ENCODE peak calls at places on chromosomes 1 and 21, in nine cellular contexts. K is progenitor cell of endocrine pancreas, Y is cardiac muscle cell, T is GM06990, B is uterus, E is body of pancreas, P is heart left ventricle, O is K562, H is Calu3. W is an unnamed sample.

GRCh38 chr1:157691285-157691920 is 9.2 kb downstream of the FCRL3 start:
- DNase-seq in T (no peak), K (no peak), B (no peak), Y (peak), O (peak), P (no peak), E (no peak), H (peak), W (no peak)

GRCh38 chr1:232226197-232226681 is 403.7 kb downstream of the SIPA1L2 start:
- DNase-seq in O (no peak), P (no peak), K (no peak), T (no peak), H (no peak), B (no peak), E (no peak), Y (peak), W (no peak)

GRCh38 chr1:50268049-50268448 is 155.2 kb downstream of the DMRTA2 start:
- DNase-seq in P (no peak), T (no peak), E (no peak), B (no peak), K (peak), Y (no peak), H (peak), O (no peak), W (no peak)

GRCh38 chr1:109499661-109500536 is 6.0 kb downstream of the CYB561D1 start:
- DNase-seq in P (no peak), E (peak), O (peak), K (no peak), Y (peak), B (no peak), T (no peak), H (peak), W (no peak)

GRCh38 chr1:12482999-12483398 is 135.0 kb downstream of the DHRS3 start:
- DNase-seq in T (no peak), H (no peak), P (no peak), B (no peak), K (no peak), O (no peak), Y (peak), E (no peak), W (no peak)

GRCh38 chr1:167678838-167679237 is 42.9 kb upstream of the MPZL1 start:
- DNase-seq in H (no peak), P (no peak), Y (no peak), K (no peak), E (no peak), B (no peak), T (no peak), O (no peak), W (no peak)

GRCh38 chr1:195294911-195295310 is 1313.3 kb downstream of the KCNT2 start:
- DNase-seq in K (no peak), P (no peak), T (no peak), Y (no peak), E (no peak), B (no peak), H (no peak), O (no peak), W (no peak)

GRCh38 chr1:160608514-160608913 is 29.2 kb upstream of the CD84 start:
- DNase-seq in Y (no peak), B (no peak), E (no peak), T (no peak), K (no peak), H (no peak), O (no peak), P (no peak), W (no peak)

GRCh38 chr1:94418664-94419655 is 771 bp downstream of the ABCD3 start:
- DNase-seq in Y (peak), P (peak), B (peak), T (no peak), E (peak), H (peak), K (no peak), O (peak), W (peak)

GRCh38 chr21:38858429-38859205 is 52.9 kb downstream of the ETS2 start:
- DNase-seq in B (no peak), T (no peak), H (no peak), P (no peak), Y (no peak), K (no peak), E (no peak), O (no peak), W (no peak)

GRCh38 chr1:248703674-248704073 is 1.1 kb upstream of the OR14I1 start:
- DNase-seq in P (no peak), Y (no peak), E (no peak), B (no peak), T (no peak), H (no peak), O (no peak), K (no peak), W (no peak)

GRCh38 chr1:15758953-15759661 is 512 bp downstream of the FBLIM1 start:
- DNase-seq in T (no peak), K (no peak), E (no peak), H (no peak), O (no peak), B (no peak), P (no peak), Y (peak), W (no peak)

GRCh38 chr21:44390886-44391285 is 37.5 kb downstream of the TRPM2 start:
- DNase-seq in H (no peak), E (no peak), P (no peak), O (no peak), K (no peak), Y (no peak), B (no peak), T (no peak), W (no peak)

GRCh38 chr1:50251592-50252165 is 143.0 kb downstream of the ELAVL4 start:
- DNase-seq in Y (no peak), E (no peak), H (no peak), T (peak), P (no peak), K (no peak), B (no peak), O (no peak), W (no peak)

GRCh38 chr1:161792740-161793139 is 26.6 kb downstream of the ATF6 start:
- DNase-seq in H (peak), T (peak), P (no peak), Y (peak), K (no peak), E (no peak), O (peak), B (no peak), W (no peak)

GRCh38 chr1:231695439-231696255 is 69.1 kb downstream of the DISC1 start:
- DNase-seq in K (no peak), T (no peak), H (no peak), P (no peak), B (no peak), O (no peak), E (no peak), Y (peak), W (no peak)

GRCh38 chr1:64196074-64196869 is 7.2 kb upstream of the UBE2U start:
- DNase-seq in K (no peak), P (peak), E (no peak), B (no peak), Y (no peak), O (no peak), T (no peak), H (no peak), W (no peak)

GRCh38 chr1:228157381-228158126 is 7.8 kb downstream of the GJC2 start:
- DNase-seq in H (no peak), O (no peak), B (no peak), Y (no peak), K (no peak), T (no peak), P (no peak), E (no peak), W (no peak)

GRCh38 chr1:167631987-167632680 is 2.1 kb downstream of the RCSD1 start:
- DNase-seq in E (no peak), Y (peak), P (peak), H (no peak), O (peak), T (no peak), B (no peak), K (no peak), W (no peak)

GRCh38 chr1:17973694-17974093 is 133.9 kb upstream of the IGSF21 start:
- DNase-seq in P (no peak), Y (no peak), O (no peak), B (no peak), T (no peak), H (no peak), K (no peak), E (no peak), W (no peak)

GRCh38 chr21:45146301-45146700 is 71.9 kb downstream of the ADARB1 start:
- DNase-seq in Y (peak), T (no peak), E (no peak), B (no peak), P (no peak), K (no peak), O (no peak), H (no peak), W (no peak)

GRCh38 chr1:234721476-234722266 is 111.7 kb upstream of the IRF2BP2 start:
- DNase-seq in H (no peak), T (no peak), Y (peak), E (peak), B (peak), K (no peak), O (no peak), P (peak), W (no peak)

GRCh38 chr1:193348126-193349045 is 162.0 kb upstream of the B3GALT2 start:
- DNase-seq in O (no peak), E (no peak), B (no peak), Y (peak), T (no peak), H (no peak), P (no peak), K (no peak), W (no peak)

GRCh38 chr1:88333301-88333700 is 350.8 kb upstream of the PKN2 start:
- DNase-seq in Y (no peak), P (no peak), H (no peak), E (no peak), O (no peak), K (no peak), T (no peak), B (no peak), W (no peak)

GRCh38 chr1:200646515-200646914 is 23.2 kb downstream of the DDX59 start:
- DNase-seq in T (no peak), Y (no peak), B (no peak), E (no peak), K (no peak), O (no peak), P (no peak), H (no peak), W (no peak)

GRCh38 chr1:184988506-184988905 is 14.2 kb upstream of the NIBAN1 start:
- DNase-seq in Y (no peak), H (no peak), K (no peak), O (no peak), P (no peak), B (no peak), E (no peak), T (no peak), W (no peak)

GRCh38 chr1:184982002-184982954 is 8.0 kb upstream of the NIBAN1 start:
- DNase-seq in B (peak), K (peak), Y (peak), P (peak), H (peak), T (peak), E (peak), O (peak), W (peak)

DNA sequence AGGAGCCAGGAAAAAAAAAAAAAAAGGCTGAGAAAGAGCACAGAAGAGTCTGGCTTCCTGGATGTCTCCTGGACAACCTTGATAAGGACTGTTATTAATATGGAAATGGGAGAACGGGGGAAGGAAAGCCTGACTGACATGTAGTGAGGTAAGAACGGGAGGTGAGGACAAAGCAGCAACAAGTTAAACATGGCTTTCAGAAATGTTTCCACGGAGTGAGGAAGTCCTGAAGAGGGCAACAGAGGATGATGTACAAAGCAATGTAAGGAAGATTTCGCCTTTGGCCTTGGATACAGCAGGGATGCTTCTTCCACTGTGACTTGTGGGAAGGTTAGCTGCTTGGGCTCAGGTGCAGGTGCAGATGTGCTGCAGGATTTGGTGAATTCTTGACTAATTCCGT is 11.9 kb upstream of the NIBAN1 start:
- DNase-seq in O (no peak), H (no peak), Y (peak), P (no peak), B (no peak), T (no peak), K (no peak), E (no peak), W (no peak)
- TF ChIP-seq CTCF in O (peak), H (no peak), Y (peak), P (peak), B (no peak), T (no peak), K (no peak), E (no peak), W (no peak)

DNA sequence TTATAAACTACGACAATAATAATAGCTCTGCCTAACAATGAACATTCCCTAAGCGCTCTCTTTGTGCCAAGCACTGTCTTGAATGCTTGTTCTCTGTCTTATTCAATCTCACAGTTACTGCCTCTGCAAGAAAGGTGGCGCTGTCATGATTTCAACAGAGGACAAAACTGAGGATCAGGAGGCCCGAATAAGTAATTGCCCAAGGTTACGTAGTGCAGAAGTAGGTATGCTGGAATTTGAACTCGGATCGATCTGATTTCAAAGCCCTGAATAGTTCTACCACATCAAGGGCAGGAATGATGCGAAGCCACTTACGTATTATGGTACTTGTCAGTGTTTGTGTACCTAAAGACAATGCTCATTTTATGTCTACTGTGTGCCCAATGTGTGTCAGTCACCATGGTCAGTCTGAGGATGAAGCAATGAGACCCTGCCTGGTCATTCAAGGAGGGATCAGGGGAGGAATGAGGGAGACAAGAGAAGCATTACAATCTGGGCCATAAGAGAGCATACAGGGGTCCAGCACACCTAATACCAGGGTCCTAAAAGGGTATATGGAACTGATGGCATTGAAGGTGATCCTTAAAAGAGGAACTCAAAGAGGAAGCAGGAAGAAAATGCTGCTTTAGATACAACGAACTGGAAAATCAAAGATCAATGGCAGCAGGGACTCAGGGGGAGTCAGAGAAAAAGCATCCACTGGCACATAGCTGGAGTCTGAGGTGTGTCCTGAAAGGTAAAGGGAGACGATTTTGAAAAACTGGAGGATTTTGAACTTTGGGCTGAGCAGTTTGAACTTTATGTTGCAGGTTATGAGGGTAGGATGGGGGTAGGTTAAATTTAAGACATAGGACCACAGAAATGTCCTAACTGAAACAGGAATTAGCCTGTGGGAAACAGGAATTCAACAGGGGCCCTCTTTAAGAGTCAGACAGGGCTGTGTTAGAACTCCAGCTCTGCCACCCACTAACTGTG is 389.1 kb downstream of the PLPP3 start:
- DNase-seq in B (no peak), P (no peak), E (no peak), H (peak), T (no peak), O (no peak), K (no peak), Y (no peak), W (no peak)
- TF ChIP-seq CTCF in B (peak), P (peak), E (peak), H (no peak), T (peak), O (no peak), K (peak), Y (peak), W (no peak)

GRCh38 chr1:203463469-203464062 is 12.0 kb upstream of the PRELP start:
- DNase-seq in H (no peak), Y (peak), O (no peak), K (no peak), B (no peak), E (no peak), P (no peak), T (no peak), W (no peak)
- TF ChIP-seq CTCF in H (no peak), Y (no peak), O (no peak), K (no peak), B (no peak), E (no peak), P (no peak), T (peak), W (no peak)

GRCh38 chr1:29415156-29415830 is 179.0 kb downstream of the PTPRU start:
- DNase-seq in B (no peak), O (peak), T (no peak), H (peak), P (no peak), Y (peak), K (no peak), E (peak), W (no peak)
- TF ChIP-seq CTCF in B (no peak), O (peak), T (no peak), H (peak), P (no peak), Y (no peak), K (peak), E (peak), W (no peak)

GRCh38 chr1:150696995-150697927 is at the start of gene GOLPH3L:
- DNase-seq in B (peak), K (peak), P (peak), O (peak), H (peak), Y (peak), E (peak), T (peak), W (peak)
- TF ChIP-seq CTCF in B (no peak), K (no peak), P (peak), O (no peak), H (no peak), Y (peak), E (no peak), T (no peak), W (no peak)

DNA sequence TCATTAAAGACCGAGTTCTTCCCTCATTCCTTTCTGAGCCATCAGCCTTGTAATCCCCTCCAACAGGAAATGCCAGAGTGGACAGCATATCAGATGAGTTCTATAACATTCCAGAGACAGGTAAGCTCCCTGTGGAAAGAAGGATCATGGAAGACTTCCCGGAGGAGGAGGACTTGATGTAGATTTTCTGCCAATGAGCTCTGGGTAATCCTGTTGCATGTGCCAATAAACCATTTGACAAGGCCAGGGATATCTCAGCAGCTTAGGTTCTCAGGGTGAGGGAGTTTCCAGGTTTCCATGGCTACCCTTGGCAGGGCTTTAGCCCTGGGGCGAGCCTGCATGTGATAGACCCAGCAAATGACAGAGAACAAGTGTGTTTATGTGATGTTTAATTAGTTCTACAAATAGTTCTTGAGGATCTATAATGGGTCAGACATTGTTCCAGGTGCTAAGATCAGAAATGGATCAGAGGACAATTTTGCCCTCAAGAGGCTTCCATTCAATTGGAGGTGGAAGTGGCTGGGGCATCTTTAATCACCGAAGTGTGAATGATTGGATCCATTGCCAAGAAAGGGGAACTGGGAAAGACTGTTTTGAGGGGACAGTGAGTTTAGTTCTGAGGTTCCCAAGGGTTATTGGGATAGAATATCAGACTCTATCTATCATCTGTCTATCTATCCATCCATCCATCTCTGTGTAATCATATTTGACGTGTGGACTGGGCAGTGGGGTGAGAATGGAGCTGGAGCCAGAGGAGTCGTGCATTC is 6.9 kb downstream of the PLA2G5 start:
- DNase-seq in K (no peak), P (no peak), O (no peak), B (no peak), T (no peak), E (no peak), H (no peak), Y (no peak), W (no peak)
- TF ChIP-seq CTCF in K (no peak), P (no peak), O (no peak), B (no peak), T (no peak), E (no peak), H (no peak), Y (no peak), W (no peak)

GRCh38 chr21:37562920-37563640 is 196.5 kb downstream of the DYRK1A start:
- DNase-seq in K (no peak), O (peak), P (peak), E (peak), T (no peak), H (peak), B (no peak), Y (no peak), W (peak)

GRCh38 chr21:37564924-37565529 is 198.5 kb downstream of the DYRK1A start:
- DNase-seq in Y (no peak), H (peak), O (no peak), T (no peak), E (peak), B (no peak), K (no peak), P (no peak), W (no peak)

GRCh38 chr21:37565530-37566223 is 199.1 kb downstream of the DYRK1A start:
- DNase-seq in O (no peak), T (no peak), K (no peak), H (peak), B (no peak), E (no peak), Y (no peak), P (no peak), W (no peak)

GRCh38 chr21:37563641-37564340 is 197.2 kb downstream of the DYRK1A start:
- DNase-seq in T (peak), E (peak), P (peak), H (peak), Y (peak), K (peak), B (peak), O (peak), W (peak)

GRCh38 chr21:37564341-37564923 is 197.9 kb downstream of the DYRK1A start:
- DNase-seq in P (peak), E (peak), H (peak), O (peak), B (peak), T (no peak), Y (peak), K (no peak), W (no peak)
- TF ChIP-seq CTCF in P (no peak), E (no peak), H (no peak), O (peak), B (no peak), T (peak), Y (no peak), K (no peak), W (no peak)